ENCODE peak calls at places on chromosomes 12 and 14, in four cellular contexts. R is K562, N is HepG2, B is GM12878. O is an unnamed sample.

GRCh38 chr14:100772607-100773165 is 46.0 kb downstream of the DLK1 start:
- DNase-seq in R (no peak), N (no peak), B (no peak), O (no peak)

GRCh38 chr12:5432011-5432400 is at the start of gene NTF3:
- DNase-seq in R (no peak), N (no peak), B (no peak), O (peak; percentile 48)

GRCh38 chr14:75254381-75254821 is 24.2 kb upstream of the FOS start:
- DNase-seq in R (no peak), N (no peak), B (no peak), O (no peak)

GRCh38 chr14:100887728-100888335 is 15.7 kb downstream of the RTL1 start:
- DNase-seq in R (no peak), N (no peak), B (no peak), O (no peak)

GRCh38 chr12:98990648-98991047 is 345.6 kb downstream of the APAF1 start:
- DNase-seq in R (no peak), N (no peak), B (no peak), O (no peak)

GRCh38 chr12:127964717-127965116 is 302.3 kb upstream of the TMEM132C start:
- DNase-seq in R (no peak), N (no peak), B (no peak), O (no peak)

GRCh38 chr12:130043685-130044421 is 118.4 kb upstream of the FZD10 start:
- DNase-seq in R (no peak), N (peak; percentile 56), B (no peak), O (no peak)

GRCh38 chr12:119446459-119446858 is 111.9 kb downstream of the CCDC60 start:
- DNase-seq in R (no peak), N (no peak), B (no peak), O (no peak)

GRCh38 chr12:53867216-53868012 is 71.2 kb upstream of the HOXC13 start:
- DNase-seq in R (peak; percentile 33), N (peak; percentile 14), B (no peak), O (peak; percentile 53)

GRCh38 chr12:109440851-109441490 is 36.1 kb downstream of the KCTD10 start:
- DNase-seq in R (no peak), N (no peak), B (no peak), O (no peak)

GRCh38 chr14:56598519-56598918 is 18.9 kb downstream of the TMEM260 start:
- DNase-seq in R (no peak), N (no peak), B (no peak), O (no peak)

GRCh38 chr14:68794856-68795601 is 2.2 kb upstream of the ZFP36L1 start:
- DNase-seq in R (peak; percentile 39), N (no peak), B (no peak), O (peak; percentile 64)

GRCh38 chr12:87376722-87377121 is 652.5 kb downstream of the C12orf50 start:
- DNase-seq in R (no peak), N (no peak), B (no peak), O (no peak)

GRCh38 chr12:12425616-12426015 is 68.7 kb downstream of the BORCS5 start:
- DNase-seq in R (no peak), N (no peak), B (no peak), O (no peak)

GRCh38 chr14:73888460-73888725 is 1.7 kb downstream of the ZNF410 start:
- DNase-seq in R (no peak), N (no peak), B (no peak), O (no peak)

GRCh38 chr12:93438266-93439050 is 3.3 kb downstream of the UBE2N start:
- DNase-seq in R (no peak), N (no peak), B (no peak), O (no peak)

GRCh38 chr12:125100551-125101434 is 35.6 kb downstream of the AACS start:
- DNase-seq in R (no peak), N (peak; percentile 81), B (no peak), O (no peak)

GRCh38 chr12:75945581-75945980 is 86.0 kb downstream of the PHLDA1 start:
- DNase-seq in R (no peak), N (no peak), B (no peak), O (no peak)

GRCh38 chr14:77151918-77152588 is 10.5 kb upstream of the ZDHHC22 start:
- DNase-seq in R (peak; percentile 19), N (no peak), B (no peak), O (no peak)

GRCh38 chr12:14871886-14872285 is 13.8 kb downstream of the MGP start:
- DNase-seq in R (no peak), N (no peak), B (no peak), O (no peak)

GRCh38 chr12:14873440-14874185 is 12.0 kb downstream of the MGP start:
- DNase-seq in R (no peak), N (no peak), B (no peak), O (no peak)

GRCh38 chr12:14871247-14871646 is 14.4 kb downstream of the MGP start:
- DNase-seq in R (no peak), N (no peak), B (no peak), O (no peak)

GRCh38 chr12:14874882-14875281 is 10.8 kb downstream of the MGP start:
- DNase-seq in R (no peak), N (no peak), B (no peak), O (no peak)

DNA sequence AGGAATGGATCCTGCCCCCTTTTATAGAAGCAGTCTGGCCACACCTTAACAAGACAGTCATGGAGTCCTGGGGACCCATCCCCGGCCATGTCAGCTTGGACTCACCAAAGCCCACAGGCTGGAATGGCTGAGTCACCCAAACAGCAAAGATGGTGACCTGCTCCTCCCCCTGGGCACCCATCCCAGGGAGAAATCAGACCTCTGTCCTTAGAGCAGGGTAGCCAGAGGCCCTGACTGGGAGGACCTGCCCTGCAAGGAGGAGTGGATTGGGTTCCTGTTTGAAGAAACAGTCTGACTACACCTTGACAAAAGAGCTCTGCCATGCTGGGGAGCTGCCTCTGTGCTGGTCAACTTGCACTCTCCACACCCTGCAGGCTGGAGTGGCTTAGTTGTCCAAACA is 16.7 kb downstream of the MGP start:
- DNase-seq in R (no peak), N (no peak), B (no peak), O (no peak)
- TF ChIP-seq ESRRA in R (no peak), N (no peak), B (no peak), O (no peak)

DNA sequence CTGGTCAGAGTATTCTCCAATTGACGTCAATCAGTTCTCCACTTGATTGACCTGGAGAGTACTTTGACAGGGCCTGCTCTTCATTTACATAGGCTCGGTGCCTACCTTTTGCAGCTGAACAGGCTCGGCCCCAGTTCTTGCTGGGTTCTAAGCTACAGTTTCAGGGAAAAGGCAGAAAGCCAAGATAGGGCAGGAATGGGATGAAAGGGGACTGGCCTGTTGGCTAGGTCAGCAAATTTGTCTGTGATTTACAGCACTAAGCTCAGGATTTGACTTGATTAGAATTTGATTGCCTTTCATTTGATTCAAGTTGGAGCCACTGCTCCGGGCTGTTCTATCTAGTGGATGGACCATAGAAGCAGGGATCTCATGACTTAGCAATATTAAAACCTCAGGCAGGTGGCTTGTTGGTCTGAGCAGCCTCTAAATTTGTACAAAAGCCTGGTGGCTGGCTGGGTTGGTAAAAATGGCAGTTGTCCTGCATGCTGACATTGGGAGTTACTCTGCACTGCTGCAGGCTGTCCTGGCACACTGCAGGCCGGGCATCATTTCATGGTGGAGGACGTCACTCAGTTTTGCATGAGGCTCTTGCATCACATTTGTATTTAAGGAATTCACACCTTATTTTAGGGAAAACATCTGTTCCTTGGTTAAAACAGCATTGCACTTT is 71.8 kb downstream of the BICD1 start:
- DNase-seq in R (no peak), N (no peak), B (no peak), O (no peak)
- TF ChIP-seq CBFB in R (no peak), N (no peak), B (no peak), O (no peak)

GRCh38 chr12:42977451-42978230 is 388.1 kb upstream of the PRICKLE1 start:
- DNase-seq in R (no peak), N (no peak), B (no peak), O (no peak)
- TF ChIP-seq ESRRA in R (no peak), N (no peak), B (no peak), O (no peak)

GRCh38 chr14:70029296-70030132 is 150.3 kb downstream of the SMOC1 start:
- DNase-seq in R (no peak), N (no peak), B (no peak), O (no peak)

GRCh38 chr14:70032447-70032846 is 153.2 kb downstream of the SMOC1 start:
- DNase-seq in R (no peak), N (peak; percentile 52), B (no peak), O (peak; percentile 49)

GRCh38 chr14:70023871-70024270 is 144.7 kb downstream of the SMOC1 start:
- DNase-seq in R (no peak), N (no peak), B (no peak), O (no peak)

GRCh38 chr14:70032016-70032415 is 152.8 kb downstream of the SMOC1 start:
- DNase-seq in R (no peak), N (no peak), B (no peak), O (no peak)

GRCh38 chr14:70027785-70028428 is 148.7 kb downstream of the SMOC1 start:
- DNase-seq in R (peak; percentile 80), N (peak; percentile 43), B (no peak), O (peak; percentile 91)
- TF ChIP-seq CBFB in R (no peak), N (no peak), B (no peak), O (no peak)

GRCh38 chr12:123120452-123121166 is 30.3 kb downstream of the PITPNM2 start:
- DNase-seq in R (no peak), N (no peak), B (no peak), O (no peak)
- TF ChIP-seq ESRRA in R (no peak), N (no peak), B (no peak), O (no peak)

GRCh38 chr12:107396991-107397390 is 288.6 kb upstream of the PWP1 start:
- DNase-seq in R (no peak), N (no peak), B (no peak), O (no peak)
- TF ChIP-seq CBFB in R (no peak), N (no peak), B (no peak), O (no peak)

O was measured in WTC11.